ENCODE peak calls at places on chromosomes 6 and 20, in four cellular contexts. M is H54; U is hypothalamus; X is activated CD4-positive, alpha-beta memory T cell treated with anti-CD3 and anti-CD28 coated beads for 36 hours. Q is an unnamed sample.

GRCh38 chr20:17606001-17606400 is 36.1 kb downstream of the DSTN start:
- DNase-seq in M (no peak), X (no peak), U (no peak), Q (no peak)

GRCh38 chr6:139449611-139450000 is 75.2 kb upstream of the CITED2 start:
- DNase-seq in M (no peak), U (no peak), X (no peak), Q (no peak)

GRCh38 chr6:153449279-153449678 is 318.2 kb upstream of the RGS17 start:
- DNase-seq in M (no peak), X (no peak), U (no peak), Q (no peak)

GRCh38 chr6:28817808-28818145 is 106.0 kb downstream of the TRIM27 start:
- DNase-seq in M (no peak), U (no peak), X (no peak), Q (no peak)

GRCh38 chr6:50277774-50278173 is 228.0 kb upstream of the DEFB112 start:
- DNase-seq in U (no peak), X (no peak), M (no peak), Q (no peak)

GRCh38 chr20:366042-366718 is 14.4 kb upstream of the TRIB3 start:
- DNase-seq in M (no peak), U (no peak), X (peak), Q (no peak)

GRCh38 chr20:11195169-11195568 is 521.4 kb upstream of the JAG1 start:
- DNase-seq in U (no peak), X (no peak), M (no peak), Q (no peak)

GRCh38 chr6:99114769-99115406 is 167.1 kb upstream of the FBXL4 start:
- DNase-seq in M (no peak), U (no peak), X (no peak), Q (no peak)

GRCh38 chr20:49278817-49279676 is 1.2 kb upstream of the ZNFX1 start:
- DNase-seq in U (no peak), X (peak), M (no peak), Q (peak)

GRCh38 chr20:59027746-59028320 is 4.3 kb downstream of the ATP5F1E start:
- DNase-seq in U (no peak), X (no peak), M (no peak), Q (peak)

GRCh38 chr6:152398316-152398715 is 238.8 kb downstream of the SYNE1 start:
- DNase-seq in U (no peak), X (no peak), M (no peak), Q (no peak)

GRCh38 chr6:134310206-134310605 is 7.7 kb downstream of the SGK1 start:
- DNase-seq in X (no peak), M (no peak), U (no peak), Q (peak)

GRCh38 chr20:60695223-60695622 is 556.8 kb upstream of the CDH4 start:
- DNase-seq in X (peak), U (no peak), M (peak), Q (peak)

GRCh38 chr6:91094806-91095475 is 508.1 kb upstream of the MAP3K7 start:
- DNase-seq in M (no peak), X (no peak), U (no peak), Q (no peak)

GRCh38 chr6:32402812-32403211 is 4.2 kb downstream of the BTNL2 start:
- DNase-seq in U (no peak), M (no peak), X (no peak), Q (no peak)

GRCh38 chr6:4225207-4225872 is 90.0 kb upstream of the ECI2 start:
- DNase-seq in M (no peak), U (no peak), X (no peak), Q (no peak)

GRCh38 chr6:48150701-48151100 is 39.7 kb upstream of the PTCHD4 start:
- DNase-seq in M (no peak), X (no peak), U (no peak), Q (peak)

GRCh38 chr6:108942556-108943492 is 94.6 kb downstream of the ARMC2 start:
- DNase-seq in X (peak), M (no peak), U (no peak), Q (no peak)

GRCh38 chr6:106223300-106223930 is 102.1 kb downstream of the ATG5 start:
- DNase-seq in U (peak), M (peak), X (peak), Q (peak)

GRCh38 chr6:121925024-121925423 is 474.4 kb upstream of the HSF2 start:
- DNase-seq in X (no peak), M (no peak), U (no peak), Q (peak)

GRCh38 chr6:121201108-121201507 is 133.2 kb downstream of the TBC1D32 start:
- DNase-seq in U (no peak), X (no peak), M (no peak), Q (no peak)

GRCh38 chr6:92915466-92915865 is 503.9 kb downstream of the EPHA7 start:
- DNase-seq in U (no peak), M (no peak), X (no peak), Q (no peak)

GRCh38 chr6:1436334-1437306 is 47.2 kb downstream of the FOXF2 start:
- DNase-seq in U (peak), M (peak), X (peak), Q (peak)

GRCh38 chr6:155303361-155303870 is 10.9 kb downstream of the TFB1M start:
- DNase-seq in U (no peak), M (no peak), X (no peak), Q (no peak)

GRCh38 chr6:156767603-156768467 is 9.3 kb upstream of the ARID1B start:
- DNase-seq in M (no peak), U (no peak), X (no peak), Q (no peak)

GRCh38 chr20:23396961-23397620 is 24.2 kb downstream of the NAPB start:
- DNase-seq in U (no peak), X (no peak), M (no peak), Q (no peak)

GRCh38 chr6:127547215-127547614 is 28.1 kb upstream of the MTCL3 start:
- DNase-seq in M (no peak), X (peak), U (no peak), Q (peak)

GRCh38 chr6:3453410-3453809 is 3.4 kb downstream of the SLC22A23 start:
- DNase-seq in U (no peak), M (no peak), X (no peak), Q (no peak)

GRCh38 chr20:32820000-32820697 is 395 bp downstream of the MAPRE1 start:
- DNase-seq in U (peak), M (peak), X (peak), Q (peak)

GRCh38 chr6:141682391-141682790 is 450.3 kb upstream of the GJE1 start:
- DNase-seq in X (no peak), M (no peak), U (no peak), Q (no peak)

GRCh38 chr6:163001341-163001740 is 273.6 kb downstream of the PACRG start:
- DNase-seq in M (no peak), X (no peak), U (no peak), Q (peak)

GRCh38 chr6:142478117-142478516 is 176.3 kb downstream of the ADGRG6 start:
- DNase-seq in M (no peak), X (no peak), U (no peak), Q (peak)

GRCh38 chr20:51767018-51767866 is 948 bp downstream of the ATP9A start:
- DNase-seq in M (peak), X (peak), U (peak), Q (peak)

GRCh38 chr6:13487122-13488014 is at the start of gene GFOD1:
- DNase-seq in M (peak), X (peak), U (peak), Q (peak)

GRCh38 chr6:21595951-21596378 is 2.4 kb downstream of the SOX4 start:
- DNase-seq in M (no peak), U (peak), X (peak), Q (no peak)

GRCh38 chr6:138291849-138292181 is 73.5 kb upstream of the PBOV1 start:
- DNase-seq in M (no peak), U (no peak), X (no peak), Q (no peak)

GRCh38 chr6:36126553-36127458 is 3.5 kb upstream of the MAPK13 start:
- DNase-seq in X (peak), M (peak), U (no peak), Q (peak)

GRCh38 chr20:8972963-8973362 is 95.9 kb upstream of the PLCB4 start:
- DNase-seq in M (no peak), U (no peak), X (no peak), Q (peak)

Q was measured in RPMI7951.